ENCODE peak calls at places on chromosomes 11 and 22, in six cellular contexts. I is A549, M is ascending aorta, O is tibial nerve, T is breast epithelium, F is left lung. Y is an unnamed sample.

GRCh38 chr11:126853732-126854131 is 146.8 kb downstream of the KIRREL3 start:
- DNase-seq in I (peak), F (no peak), O (no peak), M (no peak), T (no peak), Y (no peak)

GRCh38 chr22:37303821-37304274 is 21.5 kb downstream of the CYTH4 start:
- DNase-seq in I (peak), F (peak), M (peak), T (no peak), O (no peak), Y (peak)

GRCh38 chr22:22925146-22925794 is 37.7 kb downstream of the IGLL5 start:
- DNase-seq in M (no peak), O (no peak), T (no peak), F (no peak), I (no peak), Y (no peak)

GRCh38 chr11:93832780-93833179 is 17.6 kb downstream of the VSTM5 start:
- DNase-seq in M (no peak), O (no peak), I (no peak), F (no peak), T (no peak), Y (no peak)

GRCh38 chr11:134405436-134405835 is 6.6 kb downstream of the B3GAT1 start:
- DNase-seq in T (no peak), I (no peak), M (no peak), F (no peak), O (no peak), Y (no peak)

GRCh38 chr11:73797457-73797856 is 9.8 kb downstream of the MRPL48 start:
- DNase-seq in T (no peak), F (no peak), O (no peak), I (no peak), M (no peak), Y (no peak)

GRCh38 chr11:36228689-36229088 is 60.5 kb downstream of the COMMD9 start:
- DNase-seq in M (no peak), I (no peak), F (no peak), T (peak), O (no peak), Y (no peak)

GRCh38 chr22:28247667-28248363 is 328.8 kb upstream of the PITPNB start:
- DNase-seq in M (no peak), F (no peak), T (no peak), O (no peak), I (no peak), Y (no peak)

GRCh38 chr22:46996595-46997310 is 234.3 kb downstream of the TBC1D22A start:
- DNase-seq in F (no peak), T (no peak), I (peak), M (no peak), O (no peak), Y (peak)
- TF ChIP-seq CTCF in F (no peak), T (no peak), I (peak), M (no peak), O (no peak), Y (peak)

GRCh38 chr11:64638017-64638664 is 47.1 kb downstream of the SLC22A12 start:
- DNase-seq in O (no peak), F (no peak), M (no peak), I (no peak), T (no peak), Y (no peak)
- H3K4me3 ChIP-seq in O (no peak), F (no peak), M (no peak), I (no peak), T (peak), Y (no peak)

GRCh38 chr22:30867746-30868662 is 100.6 kb downstream of the MORC2 start:
- DNase-seq in F (peak), O (no peak), I (no peak), T (no peak), M (no peak), Y (no peak)

GRCh38 chr22:30868663-30869385 is 99.8 kb downstream of the MORC2 start:
- DNase-seq in T (no peak), F (peak), I (no peak), M (no peak), O (no peak), Y (no peak)

GRCh38 chr22:30866216-30866615 is 102.4 kb downstream of the MORC2 start:
- DNase-seq in I (no peak), O (no peak), F (no peak), M (no peak), T (no peak), Y (no peak)

GRCh38 chr22:30865656-30866055 is 102.9 kb downstream of the MORC2 start:
- DNase-seq in I (no peak), O (no peak), M (no peak), T (no peak), F (no peak), Y (no peak)

GRCh38 chr22:30866811-30867271 is 101.7 kb downstream of the MORC2 start:
- DNase-seq in I (peak), T (no peak), M (no peak), O (no peak), F (no peak), Y (no peak)
- TF ChIP-seq CTCF in I (no peak), T (no peak), M (no peak), O (no peak), F (no peak), Y (no peak)

GRCh38 chr22:44661070-44661469 is 40.9 kb upstream of the PRR5 start:
- DNase-seq in O (no peak), I (no peak), M (no peak), F (no peak), T (no peak), Y (no peak)

GRCh38 chr22:44661659-44662569 is 40.1 kb upstream of the PRR5 start:
- DNase-seq in O (no peak), M (no peak), F (no peak), T (no peak), I (no peak), Y (no peak)

GRCh38 chr22:44658371-44658953 is 43.5 kb upstream of the PRR5 start:
- DNase-seq in I (no peak), T (peak), F (no peak), M (no peak), O (no peak), Y (no peak)

GRCh38 chr22:44660051-44660830 is 41.8 kb upstream of the PRR5 start:
- DNase-seq in T (no peak), O (no peak), I (no peak), M (no peak), F (no peak), Y (no peak)

DNA sequence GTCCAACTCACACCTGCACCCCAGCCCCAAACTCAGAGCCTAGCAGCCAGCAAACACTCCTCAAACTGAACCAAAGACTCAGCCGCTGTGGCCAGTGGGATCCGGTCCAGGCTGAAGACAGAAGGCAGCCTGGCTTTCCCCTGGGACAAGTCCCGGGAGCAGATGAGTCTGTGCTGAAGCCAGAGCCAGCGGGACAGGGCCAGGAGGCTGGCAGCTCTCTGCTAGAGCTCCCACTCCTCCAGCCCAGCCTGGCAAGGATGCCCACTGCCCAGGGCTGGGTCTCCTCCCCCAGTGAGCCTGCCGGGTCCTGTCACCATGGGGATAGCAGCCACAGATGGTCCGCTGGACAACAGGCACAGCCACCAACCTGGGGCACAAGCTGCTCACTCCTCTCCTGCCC is 42.9 kb upstream of the PRR5 start:
- DNase-seq in I (no peak), T (no peak), F (no peak), O (no peak), M (no peak), Y (no peak)
- H3K4me3 ChIP-seq in I (no peak), T (no peak), F (no peak), O (no peak), M (no peak), Y (no peak)

GRCh38 chr11:32297629-32298028 is 137.7 kb downstream of the WT1 start:
- DNase-seq in M (no peak), I (peak), T (no peak), O (no peak), F (no peak), Y (peak)
- TF ChIP-seq CTCF in M (no peak), I (peak), T (no peak), O (peak), F (peak), Y (no peak)

Y was measured in bronchial epithelial cell.